ENCODE peak calls at places on chromosomes 4 and X, in eight cellular contexts. One of them, this sample, is unnamed.
A peak's percentile ranks its signal among the peaks of the same experiment; 100 is the strongest.

GRCh38 chrX:112851161-112851779 is 10.6 kb upstream of the AMOT start:
- DNase-seq in stimulated activated CD4-positive, alpha-beta T cell treated with anti-CD3 and anti-CD28 coated beads, Interleukin-4, amount 100 ng/mL, for 1 hour: no peak
- DNase-seq in stimulated activated CD8-positive, alpha-beta memory T cell treated with anti-CD3 and anti-CD28 coated beads, Interleukin-2, amount 100 ng/mL, for 1 hour: no peak
- DNase-seq in mucosa of gallbladder: peak; percentile 31
- DNase-seq in fibroblast of the aortic adventitia: peak; percentile 14
- DNase-seq in HCT116: no peak
- DNase-seq in CD4-positive, alpha-beta memory T cell: no peak
- DNase-seq in endothelial cell: no peak
- DNase-seq in this sample: no peak

GRCh38 chr4:112649055-112649408 is 12.1 kb downstream of the LARP7 start:
- DNase-seq in mucosa of gallbladder: no peak
- DNase-seq in stimulated activated CD4-positive, alpha-beta T cell treated with anti-CD3 and anti-CD28 coated beads, Interleukin-4, amount 100 ng/mL, for 1 hour: no peak
- DNase-seq in CD4-positive, alpha-beta memory T cell: no peak
- DNase-seq in HCT116: no peak
- DNase-seq in endothelial cell: no peak
- DNase-seq in stimulated activated CD8-positive, alpha-beta memory T cell treated with anti-CD3 and anti-CD28 coated beads, Interleukin-2, amount 100 ng/mL, for 1 hour: no peak
- DNase-seq in fibroblast of the aortic adventitia: no peak
- DNase-seq in this sample: no peak

GRCh38 chrX:115419094-115419493 is 129.6 kb downstream of the LUZP4 start:
- DNase-seq in stimulated activated CD4-positive, alpha-beta T cell treated with anti-CD3 and anti-CD28 coated beads, Interleukin-4, amount 100 ng/mL, for 1 hour: no peak
- DNase-seq in HCT116: no peak
- DNase-seq in stimulated activated CD8-positive, alpha-beta memory T cell treated with anti-CD3 and anti-CD28 coated beads, Interleukin-2, amount 100 ng/mL, for 1 hour: no peak
- DNase-seq in CD4-positive, alpha-beta memory T cell: no peak
- DNase-seq in endothelial cell: no peak
- DNase-seq in mucosa of gallbladder: no peak
- DNase-seq in fibroblast of the aortic adventitia: no peak
- DNase-seq in this sample: no peak

GRCh38 chr4:105343523-105343931 is 130.3 kb downstream of the PPA2 start:
- DNase-seq in endothelial cell: no peak
- DNase-seq in HCT116: no peak
- DNase-seq in stimulated activated CD8-positive, alpha-beta memory T cell treated with anti-CD3 and anti-CD28 coated beads, Interleukin-2, amount 100 ng/mL, for 1 hour: no peak
- DNase-seq in CD4-positive, alpha-beta memory T cell: no peak
- DNase-seq in stimulated activated CD4-positive, alpha-beta T cell treated with anti-CD3 and anti-CD28 coated beads, Interleukin-4, amount 100 ng/mL, for 1 hour: no peak
- DNase-seq in mucosa of gallbladder: no peak
- DNase-seq in fibroblast of the aortic adventitia: peak; percentile 3
- DNase-seq in this sample: no peak

GRCh38 chr4:123014038-123014437 is 91.6 kb upstream of the NUDT6 start:
- DNase-seq in fibroblast of the aortic adventitia: peak; percentile 13
- DNase-seq in stimulated activated CD8-positive, alpha-beta memory T cell treated with anti-CD3 and anti-CD28 coated beads, Interleukin-2, amount 100 ng/mL, for 1 hour: no peak
- DNase-seq in stimulated activated CD4-positive, alpha-beta T cell treated with anti-CD3 and anti-CD28 coated beads, Interleukin-4, amount 100 ng/mL, for 1 hour: no peak
- DNase-seq in CD4-positive, alpha-beta memory T cell: no peak
- DNase-seq in endothelial cell: no peak
- DNase-seq in HCT116: no peak
- DNase-seq in mucosa of gallbladder: no peak
- DNase-seq in this sample: no peak

GRCh38 chrX:130726661-130727060 is 176.3 kb downstream of the ENOX2 start:
- DNase-seq in mucosa of gallbladder: no peak
- DNase-seq in fibroblast of the aortic adventitia: peak; percentile 66
- DNase-seq in stimulated activated CD8-positive, alpha-beta memory T cell treated with anti-CD3 and anti-CD28 coated beads, Interleukin-2, amount 100 ng/mL, for 1 hour: no peak
- DNase-seq in stimulated activated CD4-positive, alpha-beta T cell treated with anti-CD3 and anti-CD28 coated beads, Interleukin-4, amount 100 ng/mL, for 1 hour: no peak
- DNase-seq in endothelial cell: no peak
- DNase-seq in HCT116: no peak
- DNase-seq in CD4-positive, alpha-beta memory T cell: no peak
- DNase-seq in this sample: no peak

GRCh38 chr4:163331629-163332360 is 601 bp downstream of the NPY1R start:
- DNase-seq in endothelial cell: peak; percentile 35
- DNase-seq in HCT116: no peak
- DNase-seq in mucosa of gallbladder: peak; percentile 10
- DNase-seq in stimulated activated CD8-positive, alpha-beta memory T cell treated with anti-CD3 and anti-CD28 coated beads, Interleukin-2, amount 100 ng/mL, for 1 hour: no peak
- DNase-seq in CD4-positive, alpha-beta memory T cell: no peak
- DNase-seq in stimulated activated CD4-positive, alpha-beta T cell treated with anti-CD3 and anti-CD28 coated beads, Interleukin-4, amount 100 ng/mL, for 1 hour: peak; percentile 1
- DNase-seq in fibroblast of the aortic adventitia: peak; percentile 14
- DNase-seq in this sample: no peak

GRCh38 chrX:11784543-11784942 is 26.5 kb downstream of the MSL3 start:
- DNase-seq in HCT116: no peak
- DNase-seq in mucosa of gallbladder: no peak
- DNase-seq in stimulated activated CD8-positive, alpha-beta memory T cell treated with anti-CD3 and anti-CD28 coated beads, Interleukin-2, amount 100 ng/mL, for 1 hour: no peak
- DNase-seq in endothelial cell: no peak
- DNase-seq in CD4-positive, alpha-beta memory T cell: no peak
- DNase-seq in fibroblast of the aortic adventitia: no peak
- DNase-seq in stimulated activated CD4-positive, alpha-beta T cell treated with anti-CD3 and anti-CD28 coated beads, Interleukin-4, amount 100 ng/mL, for 1 hour: no peak
- DNase-seq in this sample: no peak

GRCh38 chr4:105765690-105766407 is 57.3 kb downstream of the GSTCD start:
- DNase-seq in stimulated activated CD8-positive, alpha-beta memory T cell treated with anti-CD3 and anti-CD28 coated beads, Interleukin-2, amount 100 ng/mL, for 1 hour: no peak
- DNase-seq in fibroblast of the aortic adventitia: peak; percentile 87
- DNase-seq in CD4-positive, alpha-beta memory T cell: no peak
- DNase-seq in endothelial cell: no peak
- DNase-seq in HCT116: peak; percentile 63
- DNase-seq in stimulated activated CD4-positive, alpha-beta T cell treated with anti-CD3 and anti-CD28 coated beads, Interleukin-4, amount 100 ng/mL, for 1 hour: no peak
- DNase-seq in mucosa of gallbladder: peak; percentile 28
- DNase-seq in this sample: no peak

GRCh38 chr4:112523008-112523440 is 7.0 kb upstream of the NEUROG2 start:
- DNase-seq in HCT116: no peak
- DNase-seq in stimulated activated CD4-positive, alpha-beta T cell treated with anti-CD3 and anti-CD28 coated beads, Interleukin-4, amount 100 ng/mL, for 1 hour: peak; percentile 44
- DNase-seq in fibroblast of the aortic adventitia: peak; percentile 34
- DNase-seq in endothelial cell: peak; percentile 77
- DNase-seq in stimulated activated CD8-positive, alpha-beta memory T cell treated with anti-CD3 and anti-CD28 coated beads, Interleukin-2, amount 100 ng/mL, for 1 hour: no peak
- DNase-seq in mucosa of gallbladder: no peak
- DNase-seq in CD4-positive, alpha-beta memory T cell: peak; percentile 57
- DNase-seq in this sample: no peak

GRCh38 chr4:19532120-19532848 is 719.4 kb upstream of the SLIT2 start:
- DNase-seq in stimulated activated CD4-positive, alpha-beta T cell treated with anti-CD3 and anti-CD28 coated beads, Interleukin-4, amount 100 ng/mL, for 1 hour: no peak
- DNase-seq in stimulated activated CD8-positive, alpha-beta memory T cell treated with anti-CD3 and anti-CD28 coated beads, Interleukin-2, amount 100 ng/mL, for 1 hour: no peak
- DNase-seq in endothelial cell: no peak
- DNase-seq in mucosa of gallbladder: no peak
- DNase-seq in HCT116: no peak
- DNase-seq in fibroblast of the aortic adventitia: peak; percentile 39
- DNase-seq in CD4-positive, alpha-beta memory T cell: no peak
- DNase-seq in this sample: no peak

GRCh38 chr4:120714581-120714980 is 207.9 kb downstream of the PRDM5 start:
- DNase-seq in CD4-positive, alpha-beta memory T cell: no peak
- DNase-seq in HCT116: no peak
- DNase-seq in stimulated activated CD8-positive, alpha-beta memory T cell treated with anti-CD3 and anti-CD28 coated beads, Interleukin-2, amount 100 ng/mL, for 1 hour: no peak
- DNase-seq in mucosa of gallbladder: no peak
- DNase-seq in endothelial cell: no peak
- DNase-seq in fibroblast of the aortic adventitia: no peak
- DNase-seq in stimulated activated CD4-positive, alpha-beta T cell treated with anti-CD3 and anti-CD28 coated beads, Interleukin-4, amount 100 ng/mL, for 1 hour: no peak
- DNase-seq in this sample: no peak

GRCh38 chr4:114015444-114015899 is 36.0 kb upstream of the ARSJ start:
- DNase-seq in HCT116: peak; percentile 78
- DNase-seq in endothelial cell: no peak
- DNase-seq in mucosa of gallbladder: peak; percentile 52
- DNase-seq in stimulated activated CD4-positive, alpha-beta T cell treated with anti-CD3 and anti-CD28 coated beads, Interleukin-4, amount 100 ng/mL, for 1 hour: no peak
- DNase-seq in fibroblast of the aortic adventitia: peak; percentile 100
- DNase-seq in CD4-positive, alpha-beta memory T cell: no peak
- DNase-seq in stimulated activated CD8-positive, alpha-beta memory T cell treated with anti-CD3 and anti-CD28 coated beads, Interleukin-2, amount 100 ng/mL, for 1 hour: no peak
- DNase-seq in this sample: no peak

GRCh38 chr4:185881427-185881826 is 69.4 kb upstream of the SORBS2 start:
- DNase-seq in CD4-positive, alpha-beta memory T cell: no peak
- DNase-seq in mucosa of gallbladder: no peak
- DNase-seq in stimulated activated CD8-positive, alpha-beta memory T cell treated with anti-CD3 and anti-CD28 coated beads, Interleukin-2, amount 100 ng/mL, for 1 hour: no peak
- DNase-seq in HCT116: no peak
- DNase-seq in stimulated activated CD4-positive, alpha-beta T cell treated with anti-CD3 and anti-CD28 coated beads, Interleukin-4, amount 100 ng/mL, for 1 hour: no peak
- DNase-seq in fibroblast of the aortic adventitia: peak; percentile 78
- DNase-seq in endothelial cell: no peak
- DNase-seq in this sample: no peak

GRCh38 chrX:116317409-116317808 is 119.0 kb upstream of the SLC6A14 start:
- DNase-seq in mucosa of gallbladder: peak; percentile 40
- DNase-seq in endothelial cell: no peak
- DNase-seq in fibroblast of the aortic adventitia: peak; percentile 75
- DNase-seq in HCT116: no peak
- DNase-seq in stimulated activated CD8-positive, alpha-beta memory T cell treated with anti-CD3 and anti-CD28 coated beads, Interleukin-2, amount 100 ng/mL, for 1 hour: no peak
- DNase-seq in CD4-positive, alpha-beta memory T cell: no peak
- DNase-seq in stimulated activated CD4-positive, alpha-beta T cell treated with anti-CD3 and anti-CD28 coated beads, Interleukin-4, amount 100 ng/mL, for 1 hour: no peak
- DNase-seq in this sample: peak; percentile 31

GRCh38 chr4:71978192-71978845 is 53.5 kb upstream of the NPFFR2 start:
- DNase-seq in stimulated activated CD8-positive, alpha-beta memory T cell treated with anti-CD3 and anti-CD28 coated beads, Interleukin-2, amount 100 ng/mL, for 1 hour: no peak
- DNase-seq in HCT116: no peak
- DNase-seq in mucosa of gallbladder: no peak
- DNase-seq in CD4-positive, alpha-beta memory T cell: no peak
- DNase-seq in fibroblast of the aortic adventitia: no peak
- DNase-seq in endothelial cell: no peak
- DNase-seq in stimulated activated CD4-positive, alpha-beta T cell treated with anti-CD3 and anti-CD28 coated beads, Interleukin-4, amount 100 ng/mL, for 1 hour: no peak
- DNase-seq in this sample: no peak